ENCODE peak calls at places on chromosomes 12 and 14, in seven cellular contexts. One of them, this sample, is unnamed.

GRCh38 chr12:6074979-6075585 is 49.4 kb downstream of the VWF start:
- DNase-seq in PC-9: no peak
- DNase-seq in lower lobe of right lung: peak; percentile 69
- DNase-seq in mesenchymal stem cell: no peak
- DNase-seq in upper lobe of right lung: peak; percentile 76
- DNase-seq in neuronal stem cell: no peak
- DNase-seq in hepatocyte: no peak
- DNase-seq in this sample: no peak

GRCh38 chr12:115606040-115606439 is 671.5 kb downstream of the MED13L start:
- DNase-seq in upper lobe of right lung: no peak
- DNase-seq in neuronal stem cell: no peak
- DNase-seq in mesenchymal stem cell: no peak
- DNase-seq in PC-9: no peak
- DNase-seq in lower lobe of right lung: no peak
- DNase-seq in hepatocyte: no peak
- DNase-seq in this sample: no peak

GRCh38 chr12:90925562-90925961 is 29.4 kb downstream of the CCER1 start:
- DNase-seq in lower lobe of right lung: no peak
- DNase-seq in hepatocyte: no peak
- DNase-seq in neuronal stem cell: no peak
- DNase-seq in upper lobe of right lung: no peak
- DNase-seq in PC-9: no peak
- DNase-seq in mesenchymal stem cell: no peak
- DNase-seq in this sample: no peak

GRCh38 chr14:21711360-21711961 is 37.8 kb upstream of the OR4E1 start:
- DNase-seq in hepatocyte: peak; percentile 68
- DNase-seq in mesenchymal stem cell: peak; percentile 65
- DNase-seq in PC-9: peak; percentile 2
- DNase-seq in upper lobe of right lung: no peak
- DNase-seq in neuronal stem cell: peak; percentile 30
- DNase-seq in lower lobe of right lung: no peak
- DNase-seq in this sample: peak; percentile 59

GRCh38 chr12:116027551-116027821 is 250.0 kb downstream of the MED13L start:
- DNase-seq in upper lobe of right lung: no peak
- DNase-seq in PC-9: no peak
- DNase-seq in mesenchymal stem cell: no peak
- DNase-seq in hepatocyte: no peak
- DNase-seq in lower lobe of right lung: no peak
- DNase-seq in neuronal stem cell: no peak
- DNase-seq in this sample: no peak

GRCh38 chr12:75666980-75667359 is 155.6 kb upstream of the KRR1 start:
- DNase-seq in hepatocyte: no peak
- DNase-seq in PC-9: no peak
- DNase-seq in mesenchymal stem cell: peak; percentile 43
- DNase-seq in upper lobe of right lung: no peak
- DNase-seq in neuronal stem cell: no peak
- DNase-seq in lower lobe of right lung: no peak
- DNase-seq in this sample: peak; percentile 61

GRCh38 chr14:32121536-32121935 is 44.4 kb downstream of the ARHGAP5 start:
- DNase-seq in neuronal stem cell: no peak
- DNase-seq in mesenchymal stem cell: no peak
- DNase-seq in hepatocyte: no peak
- DNase-seq in upper lobe of right lung: no peak
- DNase-seq in lower lobe of right lung: no peak
- DNase-seq in PC-9: no peak
- DNase-seq in this sample: no peak

GRCh38 chr14:64801800-64802199 is 77.9 kb downstream of the SPTB start:
- DNase-seq in PC-9: peak; percentile 34
- DNase-seq in hepatocyte: no peak
- DNase-seq in upper lobe of right lung: no peak
- DNase-seq in neuronal stem cell: peak; percentile 61
- DNase-seq in mesenchymal stem cell: peak; percentile 27
- DNase-seq in lower lobe of right lung: no peak
- DNase-seq in this sample: peak; percentile 36

GRCh38 chr12:30880061-30880460 is 46.5 kb upstream of the TSPAN11 start:
- DNase-seq in upper lobe of right lung: no peak
- DNase-seq in mesenchymal stem cell: peak; percentile 6
- DNase-seq in neuronal stem cell: no peak
- DNase-seq in lower lobe of right lung: no peak
- DNase-seq in PC-9: no peak
- DNase-seq in hepatocyte: peak; percentile 30
- DNase-seq in this sample: no peak

GRCh38 chr12:123094349-123095073 is 56.4 kb downstream of the PITPNM2 start:
- DNase-seq in mesenchymal stem cell: peak; percentile 88
- DNase-seq in PC-9: peak; percentile 88
- DNase-seq in lower lobe of right lung: no peak
- DNase-seq in neuronal stem cell: no peak
- DNase-seq in upper lobe of right lung: no peak
- DNase-seq in hepatocyte: peak; percentile 22
- DNase-seq in this sample: peak; percentile 30

GRCh38 chr14:101354726-101355125 is 206.6 kb upstream of the DIO3 start:
- DNase-seq in upper lobe of right lung: no peak
- DNase-seq in PC-9: no peak
- DNase-seq in mesenchymal stem cell: no peak
- DNase-seq in hepatocyte: no peak
- DNase-seq in lower lobe of right lung: no peak
- DNase-seq in neuronal stem cell: no peak
- DNase-seq in this sample: no peak

GRCh38 chr12:102948941-102949352 is 8.5 kb upstream of the ASCL1 start:
- DNase-seq in upper lobe of right lung: no peak
- DNase-seq in hepatocyte: peak; percentile 64
- DNase-seq in PC-9: peak; percentile 19
- DNase-seq in mesenchymal stem cell: peak; percentile 24
- DNase-seq in neuronal stem cell: no peak
- DNase-seq in lower lobe of right lung: no peak
- DNase-seq in this sample: peak; percentile 53

GRCh38 chr14:54291491-54292191 is 105.2 kb upstream of the CDKN3 start:
- DNase-seq in neuronal stem cell: peak; percentile 18
- DNase-seq in hepatocyte: no peak
- DNase-seq in upper lobe of right lung: no peak
- DNase-seq in lower lobe of right lung: no peak
- DNase-seq in PC-9: no peak
- DNase-seq in mesenchymal stem cell: peak; percentile 58
- DNase-seq in this sample: no peak

GRCh38 chr12:92064420-92064819 is 81.2 kb downstream of the BTG1 start:
- DNase-seq in PC-9: no peak
- DNase-seq in hepatocyte: no peak
- DNase-seq in neuronal stem cell: no peak
- DNase-seq in upper lobe of right lung: no peak
- DNase-seq in mesenchymal stem cell: peak; percentile 43
- DNase-seq in lower lobe of right lung: no peak
- DNase-seq in this sample: no peak

GRCh38 chr12:49357099-49357678 is 10.1 kb upstream of the SPATS2 start:
- DNase-seq in hepatocyte: peak; percentile 37
- DNase-seq in neuronal stem cell: no peak
- DNase-seq in mesenchymal stem cell: peak; percentile 60
- DNase-seq in PC-9: no peak
- DNase-seq in lower lobe of right lung: no peak
- DNase-seq in upper lobe of right lung: no peak
- DNase-seq in this sample: no peak

DNA sequence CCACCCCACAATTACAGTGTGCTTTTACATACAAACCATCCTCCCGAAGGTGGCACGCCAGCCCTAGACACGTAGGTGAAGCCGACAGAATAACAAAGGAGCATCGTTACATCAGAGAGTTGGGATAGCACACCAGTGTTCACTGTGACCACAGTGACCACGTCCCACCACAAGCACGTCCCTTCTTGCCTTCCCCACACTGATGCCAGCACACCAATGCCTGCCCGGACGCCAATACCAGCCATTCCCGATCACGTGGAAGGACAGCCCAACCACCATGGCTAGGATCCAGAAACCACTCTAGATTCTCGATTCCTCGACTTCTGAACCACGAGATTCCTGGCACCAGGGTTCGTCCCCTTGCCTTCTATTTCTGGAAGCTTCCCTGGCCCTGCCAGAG is 48.0 kb upstream of the GPR68 start:
- DNase-seq in hepatocyte: no peak
- DNase-seq in upper lobe of right lung: no peak
- DNase-seq in lower lobe of right lung: peak; percentile 17
- DNase-seq in neuronal stem cell: no peak
- DNase-seq in mesenchymal stem cell: no peak
- DNase-seq in PC-9: no peak
- DNase-seq in this sample: no peak
- H3K36me3 ChIP-seq in hepatocyte: no peaks in the 10 kb centered on the region
- H3K36me3 ChIP-seq in upper lobe of right lung: peaks cover 47% of the 10 kb centered on the region
- H3K36me3 ChIP-seq in lower lobe of right lung: peaks cover 87% of the 10 kb centered on the region
- H3K36me3 ChIP-seq in neuronal stem cell: peaks cover 77% of the 10 kb centered on the region
- H3K36me3 ChIP-seq in mesenchymal stem cell: peaks cover 17% of the 10 kb centered on the region
- H3K36me3 ChIP-seq in PC-9: no peaks in the 10 kb centered on the region
- H3K36me3 ChIP-seq in this sample: peaks cover 2% of the 10 kb centered on the region

GRCh38 chr12:124389537-124390441 is 94.9 kb downstream of the RFLNA start:
- DNase-seq in PC-9: peak; percentile 47
- DNase-seq in neuronal stem cell: peak; percentile 18
- DNase-seq in hepatocyte: no peak
- DNase-seq in mesenchymal stem cell: no peak
- DNase-seq in upper lobe of right lung: no peak
- DNase-seq in lower lobe of right lung: no peak
- DNase-seq in this sample: no peak

GRCh38 chr12:124392271-124392990 is 97.5 kb downstream of the RFLNA start:
- DNase-seq in PC-9: peak; percentile 77
- DNase-seq in neuronal stem cell: no peak
- DNase-seq in upper lobe of right lung: no peak
- DNase-seq in lower lobe of right lung: peak; percentile 71
- DNase-seq in mesenchymal stem cell: peak; percentile 77
- DNase-seq in hepatocyte: no peak
- DNase-seq in this sample: peak; percentile 79

GRCh38 chr12:124390442-124391116 is 95.7 kb downstream of the RFLNA start:
- DNase-seq in neuronal stem cell: no peak
- DNase-seq in mesenchymal stem cell: peak; percentile 94
- DNase-seq in lower lobe of right lung: peak; percentile 81
- DNase-seq in hepatocyte: no peak
- DNase-seq in upper lobe of right lung: peak; percentile 86
- DNase-seq in PC-9: peak; percentile 72
- DNase-seq in this sample: peak; percentile 77

GRCh38 chr12:124392991-124393790 is 98.3 kb downstream of the RFLNA start:
- DNase-seq in upper lobe of right lung: peak; percentile 91
- DNase-seq in neuronal stem cell: no peak
- DNase-seq in mesenchymal stem cell: peak; percentile 84
- DNase-seq in lower lobe of right lung: peak; percentile 79
- DNase-seq in hepatocyte: peak; percentile 45
- DNase-seq in PC-9: peak; percentile 97
- DNase-seq in this sample: peak; percentile 35

GRCh38 chr12:124391340-124392261 is 96.7 kb downstream of the RFLNA start:
- DNase-seq in neuronal stem cell: no peak
- DNase-seq in lower lobe of right lung: peak; percentile 90
- DNase-seq in hepatocyte: no peak
- DNase-seq in PC-9: peak; percentile 75
- DNase-seq in mesenchymal stem cell: peak; percentile 80
- DNase-seq in upper lobe of right lung: peak; percentile 87
- DNase-seq in this sample: peak; percentile 68
- H3K27ac ChIP-seq in neuronal stem cell: no peak overlapping the region
- H3K27ac ChIP-seq in lower lobe of right lung: peak overlapping the region; percentile 89
- H3K27ac ChIP-seq in hepatocyte: peak overlapping the region; percentile 55
- H3K27ac ChIP-seq in PC-9: peak overlapping the region; percentile 96
- H3K27ac ChIP-seq in mesenchymal stem cell: peak overlapping the region; percentile 86
- H3K27ac ChIP-seq in upper lobe of right lung: peak overlapping the region; percentile 81
- H3K27ac ChIP-seq in this sample: peak overlapping the region; percentile 78

GRCh38 chr12:23666866-23667265 is 282.6 kb downstream of the SOX5 start:
- DNase-seq in PC-9: no peak
- DNase-seq in upper lobe of right lung: no peak
- DNase-seq in lower lobe of right lung: no peak
- DNase-seq in mesenchymal stem cell: no peak
- DNase-seq in hepatocyte: no peak
- DNase-seq in neuronal stem cell: no peak
- DNase-seq in this sample: no peak
- H3K36me3 ChIP-seq in PC-9: no peaks in the 10 kb centered on the region
- H3K36me3 ChIP-seq in upper lobe of right lung: no peaks in the 10 kb centered on the region
- H3K36me3 ChIP-seq in lower lobe of right lung: no peaks in the 10 kb centered on the region
- H3K36me3 ChIP-seq in mesenchymal stem cell: no peaks in the 10 kb centered on the region
- H3K36me3 ChIP-seq in hepatocyte: no peaks in the 10 kb centered on the region
- H3K36me3 ChIP-seq in neuronal stem cell: no peaks in the 10 kb centered on the region
- H3K36me3 ChIP-seq in this sample: no peaks in the 10 kb centered on the region

GRCh38 chr12:117876492-117876816 is 92.3 kb downstream of the KSR2 start:
- DNase-seq in neuronal stem cell: no peak
- DNase-seq in upper lobe of right lung: no peak
- DNase-seq in hepatocyte: no peak
- DNase-seq in mesenchymal stem cell: no peak
- DNase-seq in PC-9: no peak
- DNase-seq in lower lobe of right lung: no peak
- DNase-seq in this sample: no peak
- H3K27ac ChIP-seq in neuronal stem cell: no peak overlapping the region
- H3K27ac ChIP-seq in upper lobe of right lung: no peak overlapping the region
- H3K27ac ChIP-seq in hepatocyte: no peak overlapping the region
- H3K27ac ChIP-seq in mesenchymal stem cell: no peak overlapping the region
- H3K27ac ChIP-seq in PC-9: no peak overlapping the region
- H3K27ac ChIP-seq in lower lobe of right lung: no peak overlapping the region
- H3K27ac ChIP-seq in this sample: no peak overlapping the region

GRCh38 chr12:56714431-56714929 is 10.6 kb downstream of the NACA start:
- DNase-seq in upper lobe of right lung: no peak
- DNase-seq in lower lobe of right lung: no peak
- DNase-seq in PC-9: no peak
- DNase-seq in hepatocyte: no peak
- DNase-seq in neuronal stem cell: no peak
- DNase-seq in mesenchymal stem cell: no peak
- DNase-seq in this sample: no peak
- H3K36me3 ChIP-seq in upper lobe of right lung: peaks cover 56% of the 10 kb centered on the region
- H3K36me3 ChIP-seq in lower lobe of right lung: peaks cover 65% of the 10 kb centered on the region
- H3K36me3 ChIP-seq in PC-9: peaks cover 62% of the 10 kb centered on the region
- H3K36me3 ChIP-seq in hepatocyte: no peaks in the 10 kb centered on the region
- H3K36me3 ChIP-seq in neuronal stem cell: peaks cover 35% of the 10 kb centered on the region
- H3K36me3 ChIP-seq in mesenchymal stem cell: peaks cover 50% of the 10 kb centered on the region
- H3K36me3 ChIP-seq in this sample: peaks cover 59% of the 10 kb centered on the region

This sample was measured in brain microvascular endothelial cell.